ENCODE peak calls at places on chromosomes 2 and 18, in eight cellular contexts. Y, K, O, I, V, A, T and Z are unnamed samples.

GRCh38 chr2:79393806-79394484 is 118.9 kb upstream of the CTNNA2 start:
- DNase-seq in Y (no peak), K (peak; percentile 58), O (no peak), I (no peak), V (peak; percentile 20), A (peak; percentile 38), T (no peak), Z (peak; percentile 28)

GRCh38 chr18:76134631-76135030 is 360.4 kb downstream of the ZNF516 start:
- DNase-seq in Y (no peak), K (no peak), O (no peak), I (no peak), V (no peak), A (no peak), T (no peak), Z (no peak)

GRCh38 chr2:156436477-156437085 is 402 bp downstream of the GPD2 start:
- DNase-seq in Y (no peak), K (no peak), O (peak; percentile 25), I (peak; percentile 42), V (no peak), A (no peak), T (peak; percentile 62), Z (no peak)

GRCh38 chr2:241417626-241418025 is 61.5 kb downstream of the FARP2 start:
- DNase-seq in Y (no peak), K (no peak), O (no peak), I (no peak), V (no peak), A (no peak), T (no peak), Z (no peak)

GRCh38 chr2:183081908-183082307 is 3.4 kb downstream of the DUSP19 start:
- DNase-seq in Y (no peak), K (no peak), O (peak; percentile 38), I (no peak), V (no peak), A (no peak), T (no peak), Z (no peak)

GRCh38 chr2:40281021-40281940 is 170.6 kb downstream of the SLC8A1 start:
- DNase-seq in Y (no peak), K (no peak), O (peak; percentile 64), I (no peak), V (peak; percentile 65), A (no peak), T (no peak), Z (no peak)

GRCh38 chr2:99881901-99882591 is 260.3 kb downstream of the AFF3 start:
- DNase-seq in Y (no peak), K (no peak), O (peak; percentile 82), I (no peak), V (peak; percentile 36), A (no peak), T (no peak), Z (no peak)

GRCh38 chr2:227610123-227610522 is 4.5 kb downstream of the SCYGR3 start:
- DNase-seq in Y (no peak), K (no peak), O (no peak), I (no peak), V (no peak), A (no peak), T (no peak), Z (no peak)

GRCh38 chr18:8139971-8140406 is 469.2 kb upstream of the RAB12 start:
- DNase-seq in Y (no peak), K (no peak), O (no peak), I (no peak), V (peak; percentile 42), A (peak; percentile 57), T (no peak), Z (no peak)

GRCh38 chr2:165640232-165640923 is 153.7 kb downstream of the GALNT3 start:
- DNase-seq in Y (no peak), K (no peak), O (no peak), I (no peak), V (no peak), A (no peak), T (no peak), Z (no peak)

GRCh38 chr2:28161466-28161865 is 231.2 kb upstream of the FOSL2 start:
- DNase-seq in Y (no peak), K (no peak), O (peak; percentile 18), I (no peak), V (no peak), A (no peak), T (no peak), Z (no peak)

GRCh38 chr2:1588994-1589611 is 155.2 kb downstream of the PXDN start:
- DNase-seq in Y (no peak), K (peak; percentile 56), O (no peak), I (no peak), V (no peak), A (peak; percentile 54), T (no peak), Z (no peak)

GRCh38 chr2:215888680-215889079 is 124.7 kb downstream of the MREG start:
- DNase-seq in Y (no peak), K (no peak), O (no peak), I (no peak), V (peak; percentile 23), A (no peak), T (no peak), Z (no peak)

GRCh38 chr18:63342206-63342605 is 22.6 kb upstream of the BCL2 start:
- DNase-seq in Y (no peak), K (peak; percentile 48), O (peak; percentile 56), I (no peak), V (peak; percentile 38), A (no peak), T (no peak), Z (peak; percentile 31)

GRCh38 chr2:196849895-196850294 is 40.7 kb upstream of the C2orf66 start:
- DNase-seq in Y (no peak), K (no peak), O (peak; percentile 64), I (peak; percentile 32), V (no peak), A (no peak), T (peak; percentile 46), Z (no peak)

GRCh38 chr18:79914614-79915160 is 36.8 kb downstream of the SLC66A2 start:
- DNase-seq in Y (peak; percentile 69), K (peak; percentile 42), O (no peak), I (no peak), V (no peak), A (peak; percentile 60), T (no peak), Z (no peak)

GRCh38 chr2:136238552-136239346 is 120.8 kb upstream of the CXCR4 start:
- DNase-seq in Y (no peak), K (no peak), O (peak; percentile 74), I (no peak), V (no peak), A (peak; percentile 58), T (peak; percentile 29), Z (no peak)

GRCh38 chr2:85753035-85753524 is 711 bp upstream of the ATOH8 start:
- DNase-seq in Y (no peak), K (no peak), O (no peak), I (no peak), V (no peak), A (no peak), T (no peak), Z (no peak)

GRCh38 chr18:48719988-48720654 is 181.3 kb downstream of the CTIF start:
- DNase-seq in Y (no peak), K (no peak), O (no peak), I (no peak), V (no peak), A (peak; percentile 12), T (no peak), Z (no peak)

GRCh38 chr2:11775384-11775783 is 29.0 kb downstream of the LPIN1 start:
- DNase-seq in Y (no peak), K (no peak), O (no peak), I (no peak), V (no peak), A (no peak), T (no peak), Z (no peak)

GRCh38 chr2:112985090-112985489 is 7.3 kb downstream of the IL36G start:
- DNase-seq in Y (no peak), K (no peak), O (no peak), I (no peak), V (no peak), A (no peak), T (no peak), Z (no peak)

GRCh38 chr2:70086278-70086837 is 919 bp upstream of the PCBP1 start:
- DNase-seq in Y (peak; percentile 89), K (peak; percentile 62), O (peak; percentile 90), I (peak; percentile 66), V (peak; percentile 81), A (peak; percentile 92), T (peak; percentile 73), Z (peak; percentile 58)
- TF ChIP-seq CTCF in Y (no peak), K (no peak), O (no peak), I (no peak), V (no peak), A (no peak), T (no peak), Z (no peak)

GRCh38 chr2:219140726-219141125 is 19.9 kb downstream of the NHEJ1 start:
- DNase-seq in Y (no peak), K (no peak), O (no peak), I (no peak), V (no peak), A (no peak), T (no peak), Z (no peak)

GRCh38 chr2:219142329-219142728 is 18.3 kb downstream of the NHEJ1 start:
- DNase-seq in Y (peak; percentile 79), K (no peak), O (peak; percentile 35), I (no peak), V (no peak), A (peak; percentile 88), T (no peak), Z (no peak)
- TF ChIP-seq CTCF in Y (no peak), K (no peak), O (no peak), I (no peak), V (no peak), A (no peak), T (no peak), Z (no peak)

GRCh38 chr18:67742525-67742924 is 226.0 kb upstream of the DSEL start:
- DNase-seq in Y (no peak), K (peak; percentile 30), O (no peak), I (no peak), V (no peak), A (no peak), T (no peak), Z (no peak)
- TF ChIP-seq CTCF in Y (no peak), K (no peak), O (no peak), I (no peak), V (no peak), A (no peak), T (no peak), Z (no peak)

GRCh38 chr2:205686231-205687017 is 4.1 kb downstream of the NRP2 start:
- DNase-seq in Y (no peak), K (peak; percentile 51), O (no peak), I (no peak), V (peak; percentile 43), A (peak; percentile 77), T (no peak), Z (peak; percentile 47)
- TF ChIP-seq CTCF in Y (no peak), K (peak; percentile 42), O (no peak), I (no peak), V (peak; percentile 6), A (no peak), T (no peak), Z (peak; percentile 48)

GRCh38 chr2:200212862-200213425 is 93.5 kb upstream of the SPATS2L start:
- DNase-seq in Y (no peak), K (no peak), O (no peak), I (no peak), V (no peak), A (no peak), T (no peak), Z (no peak)

GRCh38 chr2:200203381-200203827 is 103.1 kb upstream of the SPATS2L start:
- DNase-seq in Y (no peak), K (no peak), O (no peak), I (no peak), V (no peak), A (no peak), T (no peak), Z (no peak)

GRCh38 chr2:200209030-200209429 is 97.5 kb upstream of the SPATS2L start:
- DNase-seq in Y (no peak), K (no peak), O (no peak), I (no peak), V (no peak), A (no peak), T (no peak), Z (no peak)

GRCh38 chr2:200208041-200208440 is 98.5 kb upstream of the SPATS2L start:
- DNase-seq in Y (no peak), K (no peak), O (no peak), I (no peak), V (no peak), A (no peak), T (no peak), Z (no peak)
- TF ChIP-seq CTCF in Y (no peak), K (no peak), O (no peak), I (no peak), V (no peak), A (no peak), T (no peak), Z (no peak)